ENCODE peak calls at places on chromosomes 13 and 19, in nine cellular contexts. X is body of pancreas, J is neural progenitor cell, K is uterus, V is DND-41, T is foreskin fibroblast, R is cardiac fibroblast, Q is cardiac muscle cell, W is AG04450. C is an unnamed sample.

GRCh38 chr13:20425819-20426219 is 99.8 kb downstream of the CRYL1 start:
- DNase-seq in W (no peak), V (no peak), J (no peak), T (no peak), X (no peak), K (no peak), R (no peak), Q (no peak), C (no peak)

GRCh38 chr19:16566161-16566560 is 6.1 kb downstream of the SLC35E1 start:
- DNase-seq in W (no peak), V (peak), K (no peak), X (no peak), T (no peak), Q (no peak), R (no peak), J (no peak), C (no peak)

GRCh38 chr13:32314968-32315254 is 252 bp downstream of the ZAR1L start:
- DNase-seq in X (peak), R (peak), V (peak), K (no peak), T (peak), W (no peak), Q (peak), J (peak), C (no peak)

GRCh38 chr19:53424968-53425597 is 6.7 kb upstream of the ZNF761 start:
- DNase-seq in J (peak), R (peak), K (peak), X (peak), T (peak), V (peak), W (peak), Q (peak), C (peak)

GRCh38 chr19:8988204-8988603 is 22.0 kb downstream of the MUC16 start:
- DNase-seq in V (peak), J (peak), X (no peak), R (no peak), W (no peak), T (peak), Q (no peak), K (no peak), C (no peak)

GRCh38 chr19:8220481-8220880 is 11.3 kb downstream of the CERS4 start:
- DNase-seq in W (no peak), J (no peak), T (no peak), Q (no peak), X (peak), K (no peak), V (no peak), R (no peak), C (no peak)

GRCh38 chr19:49106648-49107135 is 7.5 kb upstream of the LIN7B start:
- DNase-seq in R (peak), Q (peak), T (peak), J (peak), X (peak), K (no peak), W (no peak), V (peak), C (no peak)

GRCh38 chr13:27022571-27023311 is 148.9 kb downstream of the USP12 start:
- DNase-seq in V (no peak), X (no peak), J (no peak), R (peak), W (peak), K (no peak), T (peak), Q (peak), C (no peak)

GRCh38 chr13:102361113-102361512 is 40.7 kb downstream of the FGF14 start:
- DNase-seq in J (no peak), Q (no peak), T (no peak), X (no peak), W (no peak), K (no peak), V (no peak), R (no peak), C (no peak)

GRCh38 chr19:49837009-49837310 is 14.0 kb upstream of the PTOV1 start:
- DNase-seq in X (no peak), Q (no peak), V (no peak), K (no peak), J (no peak), T (peak), R (no peak), W (no peak), C (no peak)

GRCh38 chr13:64723735-64724134 is 2506.4 kb downstream of the PCDH9 start:
- DNase-seq in T (peak), Q (peak), V (no peak), X (no peak), J (no peak), R (peak), W (peak), K (no peak), C (peak)

GRCh38 chr13:73133536-73133935 is 74.7 kb downstream of the KLF5 start:
- DNase-seq in W (no peak), K (no peak), J (no peak), X (no peak), Q (no peak), T (no peak), R (no peak), V (no peak), C (no peak)

GRCh38 chr13:111215081-111216047 is 100.3 kb downstream of the ARHGEF7 start:
- DNase-seq in T (no peak), Q (no peak), X (peak), R (no peak), W (no peak), V (no peak), J (peak), K (no peak), C (no peak)

GRCh38 chr19:8145969-8146368 is 3.4 kb downstream of the FBN3 start:
- DNase-seq in V (no peak), T (no peak), X (peak), J (peak), Q (no peak), R (no peak), W (no peak), K (no peak), C (no peak)

GRCh38 chr19:54100560-54100959 is at the start of gene OSCAR:
- DNase-seq in Q (peak), X (no peak), R (no peak), W (no peak), K (no peak), T (peak), V (no peak), J (no peak), C (no peak)

GRCh38 chr19:6412111-6412999 is 12.3 kb downstream of the KHSRP start:
- DNase-seq in K (no peak), R (peak), J (peak), X (peak), T (peak), Q (peak), V (peak), W (no peak), C (no peak)

GRCh38 chr19:58569191-58569942 is 3.8 kb downstream of the MZF1 start:
- DNase-seq in X (peak), R (no peak), T (no peak), W (no peak), Q (no peak), J (no peak), V (peak), K (peak), C (no peak)

GRCh38 chr13:29496241-29496712 is 99.2 kb downstream of the SLC7A1 start:
- DNase-seq in J (no peak), R (peak), V (no peak), K (peak), Q (peak), T (no peak), W (no peak), X (peak), C (no peak)

GRCh38 chr19:10566658-10567410 is 1.0 kb upstream of the KRI1 start:
- DNase-seq in T (no peak), R (no peak), X (peak), Q (no peak), J (no peak), W (no peak), V (peak), K (no peak), C (no peak)

GRCh38 chr19:50739132-50739746 is 16.1 kb downstream of the CLEC11A start:
- DNase-seq in V (no peak), W (no peak), T (no peak), J (no peak), K (no peak), Q (no peak), X (no peak), R (no peak), C (no peak)

GRCh38 chr13:50170447-50171037 is 155.3 kb downstream of the KCNRG start:
- DNase-seq in V (no peak), K (no peak), R (peak), T (peak), Q (peak), J (no peak), X (no peak), W (no peak), C (no peak)

GRCh38 chr19:12696366-12697335 is at the start of gene FBXW9:
- DNase-seq in J (peak), T (peak), R (peak), X (peak), W (peak), K (peak), V (peak), Q (peak), C (peak)

GRCh38 chr19:47765522-47766358 is 12.8 kb upstream of the SELENOW start:
- DNase-seq in V (peak), W (no peak), X (peak), J (peak), Q (peak), T (peak), K (peak), R (peak), C (no peak)

GRCh38 chr13:76622336-76623045 is 263.7 kb downstream of the KCTD12 start:
- DNase-seq in T (peak), J (peak), Q (peak), W (no peak), R (peak), K (peak), X (no peak), V (no peak), C (no peak)

GRCh38 chr13:102710261-102710679 is 15.4 kb upstream of the METTL21C start:
- DNase-seq in X (no peak), J (no peak), R (no peak), W (no peak), K (peak), T (peak), V (no peak), Q (no peak), C (peak)

GRCh38 chr13:22948421-22948820 is 232.4 kb upstream of the SGCG start:
- DNase-seq in V (no peak), X (no peak), J (no peak), W (no peak), Q (no peak), K (no peak), R (no peak), T (no peak), C (no peak)

GRCh38 chr19:55901369-55902079 is 30.6 kb downstream of the NLRP13 start:
- DNase-seq in T (no peak), J (no peak), K (no peak), V (no peak), R (no peak), X (no peak), Q (no peak), W (no peak), C (no peak)

GRCh38 chr19:29432677-29433076 is 93.1 kb upstream of the VSTM2B start:
- DNase-seq in X (no peak), T (no peak), V (no peak), J (no peak), Q (no peak), W (no peak), R (no peak), K (no peak), C (no peak)

GRCh38 chr13:30720470-30720869 is 14.9 kb upstream of the ALOX5AP start:
- DNase-seq in V (no peak), X (no peak), T (peak), R (no peak), Q (no peak), K (no peak), J (no peak), W (no peak), C (no peak)

GRCh38 chr13:80278706-80279105 is 62.2 kb downstream of the SPRY2 start:
- DNase-seq in W (no peak), X (no peak), T (no peak), R (no peak), J (no peak), Q (no peak), K (no peak), V (no peak), C (no peak)

GRCh38 chr19:56663931-56664500 is 7.5 kb downstream of the ZNF835 start:
- DNase-seq in W (no peak), X (no peak), Q (no peak), V (no peak), J (no peak), R (no peak), T (no peak), K (no peak), C (no peak)

GRCh38 chr19:6204866-6205723 is 69.6 kb downstream of the ACSBG2 start:
- DNase-seq in J (no peak), K (no peak), T (no peak), Q (no peak), W (no peak), V (no peak), X (no peak), R (no peak), C (no peak)

GRCh38 chr19:45161715-45162463 is 1.1 kb upstream of the NKPD1 start:
- DNase-seq in J (peak), T (peak), W (no peak), X (peak), R (peak), Q (peak), K (no peak), V (no peak), C (no peak)

GRCh38 chr13:38687246-38688229 is 661 bp downstream of the FREM2 start:
- DNase-seq in W (no peak), R (no peak), X (peak), K (no peak), J (peak), V (no peak), Q (peak), T (peak), C (no peak)

GRCh38 chr19:38277969-38278680 is 13.8 kb downstream of the SPINT2 start:
- DNase-seq in K (peak), T (peak), X (peak), W (no peak), R (peak), Q (peak), J (no peak), V (no peak), C (no peak)

GRCh38 chr13:23740002-23740401 is 149.2 kb downstream of the MIPEP start:
- DNase-seq in T (no peak), W (no peak), K (no peak), Q (no peak), J (no peak), R (no peak), V (no peak), X (no peak), C (no peak)

GRCh38 chr19:36245210-36246005 is 30.5 kb downstream of the ZNF146 start:
- DNase-seq in V (no peak), T (peak), J (peak), K (no peak), R (no peak), X (no peak), W (no peak), Q (peak), C (no peak)
- H3K4me3 ChIP-seq in V (no peak), T (peak), J (peak), K (peak), R (peak), X (no peak), W (peak), Q (no peak), C (peak)

GRCh38 chr19:41537789-41538188 is 38.2 kb upstream of the CEACAM21 start:
- DNase-seq in K (no peak), W (no peak), J (no peak), Q (peak), T (peak), X (no peak), V (peak), R (peak), C (no peak)
- TF ChIP-seq CTCF in K (no peak), W (peak), J (peak), Q (peak), T (peak), X (peak), V (peak), R (peak), C (peak)

GRCh38 chr19:4597975-4598671 is 38.6 kb upstream of the SEMA6B start:
- DNase-seq in J (peak), X (no peak), R (peak), K (no peak), V (peak), W (no peak), T (peak), Q (peak), C (no peak)
- H3K4me3 ChIP-seq in J (peak), X (no peak), R (no peak), K (no peak), V (peak), W (peak), T (no peak), Q (peak), C (no peak)

DNA sequence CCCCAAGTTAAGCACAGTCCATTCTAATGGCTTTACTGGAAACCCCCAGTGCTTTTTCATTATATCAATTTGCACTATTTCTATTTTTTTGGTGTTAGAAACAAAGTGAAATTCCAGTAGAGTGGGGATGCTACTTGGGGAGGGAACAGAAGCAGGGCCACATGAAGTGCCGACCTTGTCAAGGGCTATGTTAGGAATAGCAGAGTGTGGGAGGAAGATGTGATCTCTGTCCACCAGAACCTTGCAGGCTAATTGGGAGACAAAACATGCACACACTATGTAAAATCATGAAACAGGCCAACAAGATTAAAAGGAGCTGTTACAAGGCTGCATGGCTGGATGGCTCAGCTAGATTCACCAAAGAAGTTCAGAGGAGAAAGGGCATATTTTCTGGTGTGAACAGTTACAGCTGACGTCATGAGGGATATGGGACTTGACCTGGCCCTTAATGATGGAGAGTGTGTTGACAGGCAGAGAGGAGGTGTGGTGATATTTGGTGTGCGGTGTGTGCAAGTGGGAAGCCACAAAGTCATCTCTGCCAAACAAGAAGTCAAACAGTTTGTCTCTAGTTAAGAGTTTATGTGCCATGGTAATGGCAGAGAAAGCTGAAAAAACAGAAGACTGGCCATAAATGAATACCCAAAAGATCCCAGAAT is 318.4 kb upstream of the MAB21L1 start:
- DNase-seq in V (no peak), K (no peak), T (no peak), X (no peak), R (no peak), J (no peak), Q (no peak), W (no peak), C (no peak)
- TF ChIP-seq CTCF in V (no peak), K (no peak), T (no peak), X (no peak), R (no peak), J (no peak), Q (no peak), W (no peak), C (no peak)

DNA sequence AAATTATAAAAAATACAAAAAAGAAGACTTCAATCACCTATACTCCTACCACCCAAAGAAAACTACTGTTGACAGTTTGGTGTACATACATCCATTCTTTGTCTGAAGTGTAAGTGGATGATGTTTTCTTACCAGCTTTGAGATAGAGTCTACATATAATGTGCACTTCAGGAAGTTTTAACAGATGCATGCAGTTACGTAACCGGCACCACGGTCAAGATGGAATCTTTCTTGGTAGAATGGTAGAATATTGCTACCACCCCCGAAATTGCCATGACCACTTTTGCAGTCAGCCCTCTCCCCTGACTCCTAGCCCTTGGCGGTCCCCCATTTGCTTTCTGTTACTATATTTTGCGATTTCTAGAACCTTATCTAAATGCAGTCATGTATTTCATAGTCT is 1.4 kb downstream of the CUL4A start:
- DNase-seq in T (no peak), R (no peak), W (no peak), J (no peak), X (no peak), V (no peak), Q (no peak), K (no peak), C (no peak)
- H3K4me3 ChIP-seq in T (peak), R (no peak), W (peak), J (peak), X (no peak), V (peak), Q (peak), K (no peak), C (peak)

C was measured in AG09309.